ENCODE peak calls at places on chromosomes 13 and 19, in five cellular contexts. Z is activated T-helper 1 cell treated with anti-CD3 and anti-CD28 coated beads, Interleukin-12 subunit alpha, Interleukin-12 subunit beta, Interleukin-2, Interleukin-4 antibody, amounts not matched to agents 30 ng/mL and 10 ng/mL and 1 ng/mL, durations not matched to agents 14 hours and 24 hours and 36 hours; B is dermis blood vessel endothelial cell; C is neural progenitor cell; J is endothelial cell. O is an unnamed sample.
A peak's percentile ranks its signal among the peaks of the same experiment; 100 is the strongest.

GRCh38 chr19:5131866-5132561 is 163.1 kb downstream of the KDM4B start:
- DNase-seq in C (peak; percentile 78), J (no peak), Z (no peak), B (no peak), O (peak; percentile 48)

GRCh38 chr13:40605573-40605972 is 60.9 kb downstream of the FOXO1 start:
- DNase-seq in J (no peak), C (no peak), Z (no peak), B (no peak), O (no peak)

GRCh38 chr19:48872884-48873475 is 759 bp downstream of the PPP1R15A start:
- DNase-seq in C (peak; percentile 89), J (peak; percentile 59), B (peak; percentile 96), Z (peak; percentile 76), O (peak; percentile 96)

GRCh38 chr13:112781287-112781686 is 91.4 kb downstream of the ATP11A start:
- DNase-seq in B (no peak), Z (no peak), C (no peak), J (no peak), O (no peak)

GRCh38 chr13:100733261-100733660 is 58.7 kb upstream of the TMTC4 start:
- DNase-seq in C (no peak), Z (no peak), B (no peak), J (no peak), O (no peak)

GRCh38 chr13:114088863-114089262 is 43.6 kb downstream of the RASA3 start:
- DNase-seq in Z (no peak), J (no peak), B (no peak), C (no peak), O (no peak)

GRCh38 chr19:53102186-53102585 is 1.0 kb downstream of the ZNF160 start:
- DNase-seq in C (peak; percentile 47), B (no peak), Z (no peak), J (no peak), O (no peak)

GRCh38 chr19:6217752-6218403 is 61.9 kb downstream of the MLLT1 start:
- DNase-seq in Z (no peak), B (no peak), C (no peak), J (no peak), O (no peak)

GRCh38 chr13:97125051-97125809 is 96.9 kb upstream of the MBNL2 start:
- DNase-seq in B (no peak), J (no peak), C (peak; percentile 38), Z (no peak), O (peak; percentile 93)

GRCh38 chr13:45799451-45799850 is 52.1 kb downstream of the SIAH3 start:
- DNase-seq in C (peak; percentile 51), J (no peak), B (no peak), Z (no peak), O (peak; percentile 74)

GRCh38 chr13:108270442-108270841 is 924 bp downstream of the TNFSF13B start:
- DNase-seq in C (no peak), J (no peak), B (no peak), Z (no peak), O (peak; percentile 18)

GRCh38 chr13:28583661-28584091 is 75.3 kb upstream of the POMP start:
- DNase-seq in C (no peak), B (no peak), J (peak; percentile 23), Z (no peak), O (no peak)

GRCh38 chr19:38703509-38703908 is 40.8 kb downstream of the CAPN12 start:
- DNase-seq in Z (no peak), J (no peak), B (no peak), C (no peak), O (no peak)

GRCh38 chr13:32300406-32300805 is 14.8 kb downstream of the ZAR1L start:
- DNase-seq in J (no peak), B (peak; percentile 60), Z (no peak), C (no peak), O (no peak)

GRCh38 chr19:15101479-15102082 is 5.6 kb upstream of the SYDE1 start:
- DNase-seq in C (peak; percentile 45), B (peak; percentile 83), Z (peak; percentile 29), J (peak; percentile 59), O (peak; percentile 61)

GRCh38 chr19:46147791-46148288 is at the start of gene IGFL2:
- DNase-seq in J (no peak), B (no peak), C (no peak), Z (no peak), O (no peak)

GRCh38 chr19:12580180-12580694 is 29.0 kb upstream of the ZNF564 start:
- DNase-seq in Z (no peak), C (no peak), J (no peak), B (no peak), O (no peak)

GRCh38 chr19:29645911-29646310 is 19.4 kb upstream of the PLEKHF1 start:
- DNase-seq in J (no peak), B (no peak), Z (no peak), C (no peak), O (peak; percentile 35)

GRCh38 chr19:12784871-12785430 is 6.3 kb upstream of the JUNB start:
- DNase-seq in J (no peak), B (no peak), Z (no peak), C (no peak), O (no peak)

GRCh38 chr19:51514866-51515481 is 13.4 kb upstream of the SIGLEC12 start:
- DNase-seq in Z (peak; percentile 15), J (peak; percentile 32), C (peak; percentile 56), B (peak; percentile 76), O (peak; percentile 56)

GRCh38 chr13:98823442-98823841 is 71.0 kb upstream of the SLC15A1 start:
- DNase-seq in Z (no peak), J (no peak), C (no peak), B (no peak), O (no peak)

GRCh38 chr19:54470991-54471782 is 1.9 kb downstream of the CDC42EP5 start:
- DNase-seq in J (no peak), B (peak; percentile 76), Z (no peak), C (peak; percentile 49), O (peak; percentile 42)

GRCh38 chr19:32767951-32768679 is 48.5 kb downstream of the TDRD12 start:
- DNase-seq in Z (no peak), B (no peak), J (no peak), C (no peak), O (no peak)

GRCh38 chr13:94682229-94682628 is 30.1 kb downstream of the SOX21 start:
- DNase-seq in B (no peak), Z (no peak), J (no peak), C (no peak), O (no peak)

GRCh38 chr13:30739646-30740642 is 4.6 kb downstream of the ALOX5AP start:
- DNase-seq in J (no peak), Z (peak; percentile 68), C (peak; percentile 35), B (peak; percentile 59), O (peak; percentile 36)

GRCh38 chr19:4583961-4584669 is 24.6 kb upstream of the SEMA6B start:
- DNase-seq in C (peak; percentile 78), B (peak; percentile 69), Z (no peak), J (peak; percentile 53), O (no peak)

GRCh38 chr13:43848250-43848649 is 31.3 kb downstream of the CCDC122 start:
- DNase-seq in B (peak; percentile 36), Z (no peak), J (no peak), C (no peak), O (no peak)

GRCh38 chr13:51066091-51066831 is 44.8 kb downstream of the C13orf42 start:
- DNase-seq in B (peak; percentile 65), J (no peak), Z (no peak), C (no peak), O (no peak)

GRCh38 chr13:32168136-32168535 is 136.6 kb downstream of the FRY start:
- DNase-seq in B (no peak), Z (no peak), J (no peak), C (no peak), O (no peak)

GRCh38 chr13:52187029-52187423 is 27.6 kb upstream of the NEK3 start:
- DNase-seq in B (no peak), J (no peak), Z (no peak), C (no peak), O (no peak)

GRCh38 chr13:112457485-112457884 is 81.3 kb downstream of the SPACA7 start:
- DNase-seq in J (no peak), C (no peak), B (no peak), Z (no peak), O (no peak)

GRCh38 chr13:20182231-20182846 is 10.4 kb downstream of the GJB2 start:
- DNase-seq in B (peak; percentile 87), J (peak; percentile 61), C (peak; percentile 81), Z (no peak), O (peak; percentile 85)

GRCh38 chr19:35438527-35438926 is 9.5 kb upstream of the FFAR2 start:
- DNase-seq in J (no peak), Z (no peak), C (peak; percentile 39), B (no peak), O (no peak)

GRCh38 chr19:14450168-14450874 is 17.2 kb downstream of the PKN1 start:
- DNase-seq in J (peak; percentile 61), C (peak; percentile 65), Z (peak; percentile 57), B (peak; percentile 63), O (peak; percentile 78)